ENCODE peak calls at places on chromosome 17, in nine cellular contexts. C, I, V, Y, Z, A, D, E and H are unnamed samples.

GRCh38 chr17:1188812-1189211 is 9.0 kb upstream of the ABR start:
- DNase-seq in I (no peak), A (no peak), C (no peak), D (no peak), E (no peak), Z (no peak), Y (no peak), V (no peak), H (no peak)

GRCh38 chr17:70119961-70120360 is 44.9 kb downstream of the KCNJ16 start:
- DNase-seq in A (no peak), Z (no peak), V (no peak), Y (no peak), E (no peak), C (no peak), D (no peak), I (no peak), H (no peak)

GRCh38 chr17:32523827-32524552 is 37.2 kb downstream of the CDK5R1 start:
- DNase-seq in E (no peak), D (no peak), A (no peak), Z (no peak), V (no peak), C (no peak), Y (peak), I (no peak), H (no peak)

GRCh38 chr17:55237268-55237667 is 27.5 kb upstream of the HLF start:
- DNase-seq in V (no peak), I (no peak), D (no peak), C (no peak), E (no peak), Z (no peak), Y (no peak), A (no peak), H (no peak)

GRCh38 chr17:77724876-77725615 is 233.5 kb upstream of the TNRC6C start:
- DNase-seq in A (no peak), D (no peak), Y (peak), C (no peak), E (no peak), V (no peak), Z (no peak), I (no peak), H (no peak)

GRCh38 chr17:17691468-17692263 is 10.4 kb downstream of the RAI1 start:
- DNase-seq in I (no peak), Z (no peak), Y (peak), A (no peak), D (no peak), C (no peak), V (no peak), E (no peak), H (no peak)

GRCh38 chr17:56908061-56908542 is 5.7 kb downstream of the TRIM25 start:
- DNase-seq in I (no peak), E (no peak), V (no peak), A (no peak), C (no peak), D (no peak), Z (no peak), Y (peak), H (peak)

GRCh38 chr17:68963958-68964357 is 8.8 kb upstream of the ABCA8 start:
- DNase-seq in C (no peak), D (no peak), Y (no peak), I (no peak), A (no peak), V (no peak), Z (no peak), E (no peak), H (no peak)

GRCh38 chr17:8893621-8894020 is 26.1 kb upstream of the PIK3R6 start:
- DNase-seq in E (no peak), Y (no peak), Z (no peak), D (no peak), I (no peak), V (no peak), A (no peak), C (no peak), H (no peak)

GRCh38 chr17:29576214-29577008 is 7.9 kb downstream of the TP53I13 start:
- DNase-seq in Z (no peak), E (no peak), A (no peak), Y (no peak), V (no peak), I (no peak), D (no peak), C (no peak), H (no peak)
- TF ChIP-seq REST in Z (no peak), E (no peak), A (no peak), Y (no peak), V (no peak), I (no peak), D (no peak), C (no peak), H (no peak)

DNA sequence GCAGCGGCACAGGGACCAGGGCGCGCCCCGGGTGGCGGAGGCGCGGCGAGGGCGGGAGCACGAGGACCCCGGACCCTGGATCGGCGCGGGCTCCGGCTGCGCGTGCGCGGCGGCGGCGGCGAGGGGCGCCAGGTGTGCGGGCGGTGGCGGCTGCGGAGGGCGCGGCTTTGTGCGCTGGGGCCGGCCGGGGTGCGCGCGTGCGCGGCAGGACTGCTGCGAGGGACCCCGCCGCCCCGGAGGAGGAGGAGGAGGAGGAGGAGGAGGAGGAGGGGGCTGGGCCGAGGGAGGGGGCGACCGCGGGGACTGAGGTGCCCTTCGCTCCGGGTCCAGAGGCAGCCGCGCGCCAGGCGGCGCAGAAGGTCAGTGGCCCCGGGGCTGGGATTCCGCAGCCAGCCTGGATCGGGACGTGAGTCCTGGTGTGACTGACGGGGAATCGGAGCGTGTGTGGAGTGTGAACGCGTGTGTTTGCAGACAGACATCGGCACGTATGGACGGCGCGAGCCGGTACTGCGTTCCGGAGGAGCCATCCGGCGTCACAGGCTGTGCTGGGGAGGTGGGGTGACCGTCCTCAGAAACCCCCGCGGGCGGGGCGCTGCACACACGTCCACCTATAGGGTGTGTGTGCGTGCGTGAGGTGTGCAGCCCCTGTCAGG is 19.5 kb upstream of the RAP1GAP2 start:
- DNase-seq in Y (no peak), I (peak), Z (peak), A (peak), C (no peak), V (no peak), E (peak), D (peak), H (no peak)
- TF ChIP-seq REST in Y (no peak), I (no peak), Z (no peak), A (no peak), C (no peak), V (no peak), E (no peak), D (no peak), H (no peak)

DNA sequence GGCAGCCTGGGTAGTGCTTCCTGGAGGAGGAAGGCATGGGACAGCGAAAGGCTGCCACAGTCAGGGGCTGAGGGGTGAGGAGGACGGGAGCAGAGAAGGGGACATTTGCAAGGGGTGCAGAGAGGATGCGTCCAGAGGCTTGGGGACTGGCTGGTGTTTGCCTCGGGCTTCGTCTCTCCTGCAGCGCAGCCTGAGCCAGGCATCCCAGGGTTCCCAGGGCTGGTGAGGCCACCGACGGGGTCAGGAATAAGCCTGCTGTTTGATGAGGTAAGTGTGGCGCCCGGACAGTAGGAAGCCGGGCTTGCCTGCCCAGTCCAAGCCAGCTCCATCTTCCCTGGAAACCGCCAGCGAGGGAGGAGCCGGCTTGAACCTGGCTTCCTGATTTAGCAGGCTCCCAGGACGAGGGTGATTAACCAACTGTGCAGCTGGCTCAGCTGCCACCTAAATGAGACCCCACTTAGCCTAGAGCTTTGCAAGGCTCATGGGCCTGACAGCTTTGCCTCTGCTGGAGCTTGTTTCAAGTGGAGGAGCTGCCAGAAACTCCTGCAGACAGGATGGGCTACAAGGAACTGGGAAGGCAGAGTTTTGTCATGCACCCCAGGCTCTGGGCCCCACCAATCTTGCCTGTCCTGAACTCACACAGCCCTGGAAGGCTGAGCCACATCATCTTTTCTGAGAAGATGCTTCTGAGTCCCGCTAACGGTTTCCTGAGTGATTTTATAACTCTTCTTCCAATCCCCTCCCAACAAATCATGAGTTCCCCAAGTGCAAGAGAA is 47.6 kb downstream of the PITPNM3 start:
- DNase-seq in I (no peak), V (no peak), Z (no peak), C (no peak), D (no peak), E (no peak), A (no peak), Y (no peak), H (no peak)
- TF ChIP-seq REST in I (no peak), V (no peak), Z (no peak), C (no peak), D (no peak), E (no peak), A (no peak), Y (no peak), H (no peak)

DNA sequence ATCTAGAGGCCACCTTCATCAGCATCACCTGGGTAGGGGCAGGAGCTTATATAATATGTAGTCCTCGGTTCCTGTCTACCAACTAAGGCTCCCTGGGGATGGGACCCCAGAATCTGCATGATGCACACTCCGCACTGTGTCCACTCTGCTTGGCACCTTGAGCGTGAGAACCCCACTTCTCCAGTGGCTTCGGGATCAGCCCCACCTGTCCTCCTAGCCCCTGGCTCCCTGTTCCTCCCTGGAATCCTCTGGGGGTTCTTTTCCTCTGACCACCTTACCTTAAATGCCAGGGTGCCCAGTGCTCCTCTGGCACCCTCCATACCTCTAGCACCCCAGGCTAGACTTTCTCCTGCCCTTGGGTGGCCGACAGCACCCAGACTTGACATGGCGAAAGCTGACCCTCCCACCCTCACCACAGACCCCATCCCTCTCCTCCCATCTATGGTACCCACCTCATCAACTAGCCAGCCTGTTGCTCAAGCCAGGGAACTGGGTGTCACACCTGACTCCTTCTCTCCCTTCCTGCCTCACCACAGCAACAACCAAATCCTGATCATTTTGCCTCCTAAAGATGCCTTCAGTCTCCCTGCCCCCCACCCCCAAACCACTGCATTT is 2.8 kb upstream of the NXPH3 start:
- DNase-seq in E (no peak), D (no peak), Y (no peak), C (no peak), A (no peak), Z (no peak), V (no peak), I (no peak), H (no peak)
- TF ChIP-seq REST in E (no peak), D (no peak), Y (no peak), C (no peak), A (no peak), Z (no peak), V (no peak), I (no peak), H (no peak)

GRCh38 chr17:80921159-80921558 is 70.5 kb upstream of the CHMP6 start:
- DNase-seq in D (no peak), I (no peak), Y (no peak), V (no peak), A (no peak), Z (no peak), C (no peak), E (no peak), H (no peak)

GRCh38 chr17:80919331-80920284 is 72.0 kb upstream of the CHMP6 start:
- DNase-seq in D (no peak), E (no peak), A (no peak), V (no peak), Y (no peak), C (no peak), Z (no peak), I (no peak), H (no peak)

GRCh38 chr17:80921741-80922579 is 69.7 kb upstream of the CHMP6 start:
- DNase-seq in A (peak), I (no peak), D (no peak), E (no peak), C (no peak), Z (no peak), V (no peak), Y (no peak), H (no peak)

GRCh38 chr17:80918731-80919130 is 72.9 kb upstream of the CHMP6 start:
- DNase-seq in Y (no peak), Z (no peak), I (no peak), A (no peak), E (no peak), C (no peak), D (no peak), V (no peak), H (no peak)

GRCh38 chr17:80920406-80920805 is 71.2 kb upstream of the CHMP6 start:
- DNase-seq in Y (no peak), A (no peak), C (no peak), I (no peak), V (no peak), D (no peak), E (no peak), Z (no peak), H (no peak)
- TF ChIP-seq REST in Y (no peak), A (no peak), C (no peak), I (no peak), V (no peak), D (no peak), E (no peak), Z (no peak), H (no peak)

DNA sequence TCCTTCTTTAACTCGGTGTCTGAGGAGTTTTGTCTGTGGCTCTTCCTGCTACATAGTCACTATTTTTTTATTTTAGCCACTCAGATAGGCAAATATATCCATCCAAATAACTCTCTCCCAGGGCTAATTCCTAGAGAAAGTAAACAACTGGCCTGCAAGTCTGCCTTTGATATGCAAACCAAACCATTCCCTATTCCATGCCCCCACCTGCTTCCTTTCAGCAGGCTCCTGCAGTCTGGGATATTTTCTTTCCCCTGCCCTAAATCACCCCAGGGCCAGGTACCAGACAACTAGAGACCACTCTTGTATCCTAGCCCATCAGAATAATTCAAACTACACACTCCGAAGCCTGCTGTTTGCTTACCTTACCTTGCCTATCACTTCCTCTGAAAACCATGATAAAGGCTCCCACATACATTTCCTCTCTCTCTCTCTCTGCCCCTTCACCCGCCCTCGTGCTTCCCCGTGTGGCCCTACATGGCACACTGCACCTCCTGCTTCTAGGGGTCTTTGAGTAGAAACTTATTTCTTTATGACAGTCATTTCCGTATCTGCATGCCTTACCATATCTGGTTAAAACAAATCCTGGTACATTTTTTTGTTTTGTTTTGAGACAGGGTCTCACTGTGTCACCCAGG is 8.3 kb downstream of the CD300H start:
- DNase-seq in V (no peak), C (no peak), I (no peak), E (no peak), Z (peak), A (no peak), Y (no peak), D (no peak), H (no peak)
- TF ChIP-seq REST in V (no peak), C (no peak), I (no peak), E (no peak), Z (no peak), A (no peak), Y (no peak), D (no peak), H (no peak)

GRCh38 chr17:65627892-65628622 is 66.6 kb upstream of the AXIN2 start:
- DNase-seq in C (no peak), I (peak), E (peak), D (no peak), V (peak), A (no peak), Z (no peak), Y (no peak), H (no peak)
- TF ChIP-seq REST in C (no peak), I (no peak), E (no peak), D (no peak), V (no peak), A (no peak), Z (no peak), Y (no peak), H (no peak)

DNA sequence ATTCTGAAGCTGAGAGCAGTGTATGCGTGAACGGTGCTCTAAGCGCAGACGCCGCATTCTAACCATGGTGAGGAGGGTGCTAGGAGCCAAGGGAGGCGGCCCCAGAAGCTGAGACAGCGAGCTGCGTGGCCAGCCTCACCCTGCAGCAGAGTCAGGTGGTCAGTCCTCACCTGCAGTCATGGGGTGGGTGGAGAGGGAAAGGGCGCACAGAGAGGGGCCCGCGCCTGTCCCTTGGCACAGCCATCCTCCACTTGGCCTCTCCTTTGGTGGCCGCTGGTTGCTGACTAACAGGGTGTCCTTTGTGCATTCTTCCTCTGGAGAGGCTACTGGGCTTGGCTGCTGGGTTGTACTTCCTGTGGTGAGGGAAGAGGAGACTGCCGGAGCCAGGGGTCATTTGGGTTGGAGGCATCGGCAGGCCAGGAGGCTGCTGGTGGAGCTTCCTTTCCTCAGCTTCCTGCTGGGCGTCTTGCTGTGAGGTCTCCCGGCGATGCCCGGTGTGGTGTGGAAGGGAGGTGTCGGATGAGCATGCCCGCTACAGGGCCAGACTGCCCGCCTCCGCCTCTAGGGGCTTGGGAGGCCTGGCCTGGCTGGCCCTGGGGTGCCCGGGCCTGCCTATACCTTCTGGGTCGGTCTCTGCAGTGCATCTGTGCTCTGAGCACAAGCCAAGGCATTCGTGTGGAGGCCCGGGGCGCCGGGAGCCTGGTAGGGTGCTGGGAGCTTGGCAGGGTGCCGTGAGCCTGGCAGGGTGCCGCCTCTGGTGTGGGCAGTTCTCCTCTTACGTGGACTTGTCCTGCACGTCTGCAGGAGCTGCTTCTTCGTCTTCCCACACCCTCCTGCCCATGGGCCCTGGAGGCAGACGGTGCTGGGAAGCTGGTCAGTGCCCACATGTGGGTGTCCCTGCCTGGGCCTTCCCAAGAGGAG is 17.4 kb downstream of the RNF213 start:
- DNase-seq in D (no peak), Z (no peak), A (peak), I (no peak), E (no peak), V (no peak), C (no peak), Y (no peak), H (no peak)
- TF ChIP-seq REST in D (no peak), Z (no peak), A (no peak), I (no peak), E (no peak), V (no peak), C (no peak), Y (no peak), H (no peak)

GRCh38 chr17:43713494-43714162 is 45.0 kb downstream of the SOST start:
- DNase-seq in E (no peak), Z (peak), Y (no peak), V (no peak), A (peak), D (no peak), I (peak), C (no peak), H (peak)
- TF ChIP-seq REST in E (no peak), Z (no peak), Y (no peak), V (no peak), A (no peak), D (no peak), I (no peak), C (no peak), H (no peak)

GRCh38 chr17:15908378-15908777 is 36.6 kb upstream of the ADORA2B start:
- DNase-seq in E (no peak), C (no peak), D (no peak), A (no peak), I (no peak), V (no peak), Y (no peak), Z (no peak), H (no peak)

GRCh38 chr17:15907290-15907689 is 37.6 kb upstream of the ADORA2B start:
- DNase-seq in V (no peak), Z (no peak), A (no peak), C (no peak), E (no peak), D (no peak), Y (no peak), I (no peak), H (no peak)

GRCh38 chr17:15910791-15911190 is 34.1 kb upstream of the ADORA2B start:
- DNase-seq in I (no peak), A (no peak), E (no peak), D (no peak), V (no peak), C (no peak), Z (no peak), Y (no peak), H (no peak)

GRCh38 chr17:15912416-15912955 is 32.4 kb upstream of the ADORA2B start:
- DNase-seq in D (no peak), Z (no peak), A (no peak), C (no peak), I (no peak), Y (no peak), E (no peak), V (no peak), H (no peak)

DNA sequence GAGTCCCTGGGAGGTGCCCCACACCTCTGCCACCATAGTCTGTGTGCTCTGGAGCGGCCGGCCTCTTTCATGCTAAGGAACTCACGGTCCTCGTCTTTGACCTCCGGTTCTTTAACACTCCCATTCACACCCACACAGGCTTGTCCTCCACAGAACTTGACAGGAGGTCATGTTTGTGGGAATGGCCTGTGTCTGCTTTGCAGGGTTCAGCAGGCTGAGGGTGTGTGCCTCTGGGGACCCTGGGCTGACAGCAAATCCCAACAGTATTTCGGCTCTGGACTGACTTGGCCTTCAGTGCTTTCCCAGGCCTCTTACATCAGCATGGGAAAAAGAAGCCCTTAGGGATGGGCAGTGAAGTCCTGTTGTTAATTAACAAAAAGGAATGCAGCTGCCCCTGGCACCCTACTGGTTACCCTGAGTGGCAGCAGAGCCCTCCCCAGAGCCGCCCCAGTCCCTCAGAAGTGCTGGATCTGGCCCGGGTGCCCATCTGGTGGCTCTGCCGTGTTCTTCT is 35.4 kb upstream of the ADORA2B start:
- DNase-seq in C (no peak), Z (peak), I (peak), V (no peak), E (peak), A (peak), Y (no peak), D (no peak), H (no peak)
- TF ChIP-seq REST in C (no peak), Z (no peak), I (no peak), V (no peak), E (no peak), A (no peak), Y (no peak), D (no peak), H (no peak)